ENCODE peak calls at places on chromosomes 4 and X, in five cellular contexts. G is GM12878, D is K562, S is H1, Y is HepG2. K is an unnamed sample.

GRCh38 chr4:136743238-136743637 is 789.1 kb downstream of the PCDH18 start:
- DNase-seq in G (no peak), D (no peak), S (no peak), Y (no peak), K (no peak)

GRCh38 chrX:41118156-41118555 is 32.9 kb downstream of the USP9X start:
- DNase-seq in G (no peak), D (no peak), S (no peak), Y (no peak), K (no peak)

GRCh38 chrX:130975947-130976346 is 72.9 kb upstream of the ENOX2 start:
- DNase-seq in G (no peak), D (peak), S (no peak), Y (peak), K (peak)

GRCh38 chr4:6446538-6447451 is 25.6 kb downstream of the PPP2R2C start:
- DNase-seq in G (no peak), D (no peak), S (no peak), Y (no peak), K (no peak)

GRCh38 chr4:15717126-15717525 is 14.3 kb downstream of the BST1 start:
- DNase-seq in G (no peak), D (no peak), S (no peak), Y (no peak), K (no peak)

GRCh38 chrX:4935846-4936245 is 1222.4 kb upstream of the PRKX start:
- DNase-seq in G (no peak), D (no peak), S (no peak), Y (no peak), K (no peak)

GRCh38 chr4:174528226-174528625 is 5.9 kb upstream of the HPGD start:
- DNase-seq in G (no peak), D (no peak), S (no peak), Y (no peak), K (no peak)

GRCh38 chr4:15234585-15235126 is 193.2 kb upstream of the C1QTNF7 start:
- DNase-seq in G (no peak), D (no peak), S (no peak), Y (no peak), K (no peak)

GRCh38 chr4:25301471-25301870 is 11.1 kb upstream of the ZCCHC4 start:
- DNase-seq in G (no peak), D (no peak), S (no peak), Y (no peak), K (no peak)

GRCh38 chr4:183360161-183360919 is 38.1 kb upstream of the CLDN24 start:
- DNase-seq in G (no peak), D (peak), S (no peak), Y (no peak), K (no peak)

GRCh38 chr4:147138171-147138570 is 192.5 kb upstream of the TTC29 start:
- DNase-seq in G (no peak), D (no peak), S (no peak), Y (no peak), K (no peak)

GRCh38 chr4:121050251-121050650 is 22.1 kb downstream of the NDNF start:
- DNase-seq in G (no peak), D (no peak), S (no peak), Y (no peak), K (no peak)
- TF ChIP-seq ZNF274 in G (no peak), D (no peak), S (no peak), Y (no peak), K (no peak)

GRCh38 chr4:140611854-140612253 is 43.1 kb upstream of the UCP1 start:
- DNase-seq in G (no peak), D (no peak), S (no peak), Y (no peak), K (no peak)
- TF ChIP-seq ZNF274 in G (no peak), D (no peak), S (no peak), Y (no peak), K (no peak)

DNA sequence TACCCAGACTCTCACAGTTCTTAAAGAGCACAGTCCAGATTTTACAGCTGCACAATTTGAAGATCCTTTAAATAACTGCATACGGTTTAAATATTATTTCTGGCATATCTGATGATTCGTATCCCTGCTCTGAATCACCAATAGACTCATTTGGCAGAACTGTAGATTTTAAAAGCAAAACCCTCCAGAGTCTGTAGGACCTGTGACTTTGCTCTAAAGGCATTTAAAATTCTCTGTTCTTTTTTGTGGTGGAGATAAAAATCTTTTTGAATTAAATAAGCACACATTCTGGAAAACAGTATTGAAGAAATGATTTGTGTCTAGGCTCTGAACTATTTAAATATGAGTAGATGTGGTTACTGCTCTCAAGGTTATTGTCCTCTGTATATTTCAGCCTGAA is 246.2 kb upstream of the PITX2 start:
- DNase-seq in G (no peak), D (no peak), S (no peak), Y (no peak), K (no peak)
- TF ChIP-seq ZNF274 in G (no peak), D (no peak), S (no peak), Y (no peak), K (no peak)

GRCh38 chr4:40755609-40756008 is 5.9 kb downstream of the NSUN7 start:
- DNase-seq in G (no peak), D (no peak), S (no peak), Y (peak), K (no peak)

GRCh38 chr4:40749717-40750460 is at the start of gene NSUN7:
- DNase-seq in G (no peak), D (no peak), S (peak), Y (no peak), K (no peak)

GRCh38 chr4:40747436-40747835 is 2.3 kb upstream of the NSUN7 start:
- DNase-seq in G (no peak), D (no peak), S (no peak), Y (no peak), K (no peak)

GRCh38 chr4:40745585-40745984 is 4.2 kb upstream of the NSUN7 start:
- DNase-seq in G (no peak), D (no peak), S (no peak), Y (no peak), K (no peak)

GRCh38 chr4:40750461-40751258 is 905 bp downstream of the NSUN7 start:
- DNase-seq in G (no peak), D (no peak), S (peak), Y (no peak), K (no peak)
- TF ChIP-seq ZNF274 in G (no peak), D (no peak), S (no peak), Y (no peak), K (no peak)

GRCh38 chrX:111490683-111491082 is 20.8 kb upstream of the SERTM2 start:
- DNase-seq in G (no peak), D (no peak), S (no peak), Y (no peak), K (no peak)

DNA sequence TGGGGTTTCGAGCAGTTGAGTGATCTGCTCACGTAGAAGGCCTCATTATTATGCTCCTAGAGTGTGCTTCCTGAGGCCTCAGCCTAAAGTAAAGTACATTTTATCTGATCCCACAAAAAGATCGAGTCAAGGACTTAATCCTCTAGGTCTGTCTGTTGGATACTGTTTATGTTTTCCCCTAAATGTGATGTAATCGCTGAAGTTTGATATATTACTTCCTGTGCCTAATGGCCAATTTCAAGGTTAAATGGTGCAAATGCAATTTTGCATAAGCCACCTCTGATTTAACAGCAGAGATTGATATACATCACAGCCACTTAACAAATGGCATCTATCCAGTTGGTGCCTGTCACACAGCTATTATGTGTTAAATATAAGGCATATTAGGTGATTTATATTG is 19.4 kb upstream of the SERTM2 start:
- DNase-seq in G (no peak), D (no peak), S (no peak), Y (no peak), K (no peak)
- TF ChIP-seq ZNF274 in G (no peak), D (no peak), S (no peak), Y (no peak), K (no peak)

GRCh38 chrX:117977521-117977920 is 139.1 kb downstream of the KLHL13 start:
- DNase-seq in G (no peak), D (no peak), S (no peak), Y (no peak), K (no peak)

GRCh38 chrX:117972681-117973080 is 143.9 kb downstream of the KLHL13 start:
- DNase-seq in G (no peak), D (no peak), S (no peak), Y (no peak), K (no peak)

GRCh38 chrX:117973175-117974075 is 143.2 kb downstream of the KLHL13 start:
- DNase-seq in G (no peak), D (no peak), S (no peak), Y (no peak), K (no peak)

GRCh38 chrX:117982702-117983392 is 133.8 kb downstream of the KLHL13 start:
- DNase-seq in G (no peak), D (no peak), S (no peak), Y (no peak), K (no peak)

GRCh38 chrX:117978402-117978801 is 138.2 kb downstream of the KLHL13 start:
- DNase-seq in G (no peak), D (no peak), S (no peak), Y (no peak), K (no peak)
- TF ChIP-seq ZNF274 in G (no peak), D (no peak), S (no peak), Y (no peak), K (no peak)

DNA sequence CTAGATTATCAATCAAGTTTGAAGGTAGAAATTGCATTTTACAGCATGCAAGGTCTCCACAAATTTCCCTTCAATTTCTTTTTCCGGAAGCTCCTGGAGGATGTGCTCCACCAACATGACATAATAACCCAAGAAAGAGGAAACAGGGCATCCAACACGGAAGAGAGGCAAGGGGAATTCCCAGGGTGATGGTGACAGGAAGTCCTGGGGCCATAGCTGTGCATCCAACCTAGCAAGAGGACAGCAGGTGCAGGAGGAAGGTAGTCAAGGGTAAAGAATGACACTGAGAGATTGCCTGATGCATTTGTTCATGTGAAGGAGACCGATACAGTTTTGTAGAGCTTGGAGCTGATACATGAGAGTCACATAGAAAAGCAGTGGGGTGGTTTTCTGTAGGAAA is 115.7 kb upstream of the LSM6 start:
- DNase-seq in G (peak), D (no peak), S (no peak), Y (no peak), K (no peak)
- TF ChIP-seq ZNF274 in G (no peak), D (no peak), S (no peak), Y (no peak), K (no peak)

DNA sequence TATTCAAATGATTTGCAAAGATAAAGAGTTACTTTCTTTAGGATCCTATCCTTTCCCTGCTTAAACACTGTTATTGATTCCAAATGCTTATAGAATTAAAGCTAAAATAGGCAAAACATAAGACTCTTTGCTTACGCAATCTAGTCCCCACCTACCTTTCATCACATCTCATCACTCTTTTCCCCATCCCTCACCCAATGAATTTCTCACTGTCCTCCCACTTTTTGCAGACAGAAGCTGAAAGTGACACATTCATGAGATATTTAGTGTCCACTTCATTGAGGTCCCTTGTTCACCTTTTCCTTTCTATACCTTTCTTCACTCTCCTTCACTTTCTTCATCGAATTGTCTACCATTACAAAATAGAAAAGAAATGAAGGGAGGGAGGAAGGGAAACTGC is 424 bp downstream of the SATL1 start:
- DNase-seq in G (no peak), D (peak), S (no peak), Y (no peak), K (no peak)
- TF ChIP-seq ZNF274 in G (no peak), D (no peak), S (no peak), Y (no peak), K (no peak)

K was measured in HCT116.